ENCODE peak calls at places on chromosomes 4 and X, in four cellular contexts. One of them, this sample, is unnamed.

GRCh38 chrX:65744965-65745364 is 77.5 kb downstream of the MSN start:
- DNase-seq in GM23248: peak
- DNase-seq in OCI-LY7: no peak
- DNase-seq in SK-N-SH: no peak
- DNase-seq in this sample: no peak

GRCh38 chrX:13717697-13718483 is 16.5 kb downstream of the TRAPPC2 start:
- DNase-seq in GM23248: peak
- DNase-seq in OCI-LY7: no peak
- DNase-seq in SK-N-SH: no peak
- DNase-seq in this sample: no peak

GRCh38 chrX:81377329-81377728 is 175.4 kb downstream of the SH3BGRL start:
- DNase-seq in GM23248: peak
- DNase-seq in OCI-LY7: peak
- DNase-seq in SK-N-SH: peak
- DNase-seq in this sample: peak

GRCh38 chrX:10021461-10022272 is 54.5 kb downstream of the CLDN34 start:
- DNase-seq in GM23248: peak
- DNase-seq in OCI-LY7: no peak
- DNase-seq in SK-N-SH: no peak
- DNase-seq in this sample: no peak

GRCh38 chrX:148381603-148382002 is 118.8 kb upstream of the AFF2 start:
- DNase-seq in GM23248: no peak
- DNase-seq in OCI-LY7: peak
- DNase-seq in SK-N-SH: no peak
- DNase-seq in this sample: peak

GRCh38 chr4:156948738-156949137 is 22.9 kb downstream of the PDGFC start:
- DNase-seq in GM23248: no peak
- DNase-seq in OCI-LY7: no peak
- DNase-seq in SK-N-SH: no peak
- DNase-seq in this sample: no peak

GRCh38 chrX:132956421-132957210 is 1.8 kb downstream of the HS6ST2 start:
- DNase-seq in GM23248: peak
- DNase-seq in OCI-LY7: no peak
- DNase-seq in SK-N-SH: peak
- DNase-seq in this sample: no peak

GRCh38 chrX:87873347-87873941 is 355.8 kb downstream of the KLHL4 start:
- DNase-seq in GM23248: no peak
- DNase-seq in OCI-LY7: no peak
- DNase-seq in SK-N-SH: no peak
- DNase-seq in this sample: peak

GRCh38 chr4:40548256-40548655 is 81.4 kb downstream of the RBM47 start:
- DNase-seq in GM23248: peak
- DNase-seq in OCI-LY7: no peak
- DNase-seq in SK-N-SH: no peak
- DNase-seq in this sample: no peak

GRCh38 chrX:153845195-153845594 is 14.9 kb upstream of the PDZD4 start:
- DNase-seq in GM23248: no peak
- DNase-seq in OCI-LY7: no peak
- DNase-seq in SK-N-SH: no peak
- DNase-seq in this sample: no peak

GRCh38 chr4:168923526-168924194 is 86.4 kb downstream of the CBR4 start:
- DNase-seq in GM23248: peak
- DNase-seq in OCI-LY7: peak
- DNase-seq in SK-N-SH: peak
- DNase-seq in this sample: peak

GRCh38 chr4:169229571-169230028 is 41.2 kb downstream of the SH3RF1 start:
- DNase-seq in GM23248: peak
- DNase-seq in OCI-LY7: no peak
- DNase-seq in SK-N-SH: no peak
- DNase-seq in this sample: no peak

GRCh38 chr4:63717384-63717783 is 691.9 kb downstream of the TECRL start:
- DNase-seq in GM23248: peak
- DNase-seq in OCI-LY7: no peak
- DNase-seq in SK-N-SH: peak
- DNase-seq in this sample: peak

GRCh38 chr4:105343523-105343931 is 130.3 kb downstream of the PPA2 start:
- DNase-seq in GM23248: peak
- DNase-seq in OCI-LY7: no peak
- DNase-seq in SK-N-SH: peak
- DNase-seq in this sample: no peak

DNA sequence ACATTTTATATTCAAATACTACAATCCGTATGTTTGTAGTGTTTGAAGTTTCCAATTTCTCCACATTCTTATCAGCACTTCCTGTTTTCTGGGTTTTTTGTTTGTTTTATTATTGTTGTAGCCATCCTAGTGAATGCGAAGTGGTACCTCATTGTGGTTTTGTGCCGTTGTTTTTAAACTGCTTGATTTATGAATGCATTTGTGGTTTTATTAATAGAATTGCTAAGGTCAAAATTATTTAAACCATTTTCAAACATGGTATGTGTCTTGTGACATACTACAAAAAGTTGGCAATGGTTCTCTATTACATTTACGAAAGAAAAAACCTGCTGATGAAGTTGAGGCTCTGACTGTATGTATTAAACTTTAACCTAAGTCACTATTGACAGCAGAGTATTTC is 780.0 kb upstream of the MAGEB2 start:
- DNase-seq in GM23248: no peak
- DNase-seq in OCI-LY7: no peak
- DNase-seq in SK-N-SH: no peak
- DNase-seq in this sample: no peak
- TF ChIP-seq EZH2phosphoT487 in GM23248: no peak
- TF ChIP-seq EZH2phosphoT487 in OCI-LY7: no peak
- TF ChIP-seq EZH2phosphoT487 in SK-N-SH: no peak
- TF ChIP-seq EZH2phosphoT487 in this sample: no peak

DNA sequence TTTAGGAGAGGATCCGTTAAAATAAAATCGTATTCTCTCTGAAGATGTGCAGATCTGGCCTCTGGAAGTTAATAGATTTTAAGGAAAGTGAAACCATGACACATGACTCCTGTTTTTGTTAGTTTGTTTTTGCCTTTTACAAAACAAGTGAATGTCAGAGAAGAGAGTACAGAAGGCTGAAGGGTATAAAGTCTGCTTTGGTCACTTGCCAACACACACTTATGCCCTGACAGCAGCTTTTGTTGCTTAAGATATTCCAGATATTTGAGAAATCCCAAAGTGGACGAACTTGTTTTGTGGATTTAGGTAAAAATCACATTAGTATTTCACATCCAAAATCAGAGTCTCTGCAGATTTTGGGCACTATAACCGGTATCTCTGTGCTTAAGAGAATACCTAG is 192.4 kb upstream of the RASGEF1B start:
- DNase-seq in GM23248: no peak
- DNase-seq in OCI-LY7: no peak
- DNase-seq in SK-N-SH: no peak
- DNase-seq in this sample: no peak
- H3K4me3 ChIP-seq in GM23248: no peak
- H3K4me3 ChIP-seq in OCI-LY7: no peak
- H3K4me3 ChIP-seq in SK-N-SH: no peak
- H3K4me3 ChIP-seq in this sample: no peak

GRCh38 chr4:57172065-57172464 is 61.9 kb upstream of the IGFBP7 start:
- DNase-seq in GM23248: no peak
- DNase-seq in OCI-LY7: no peak
- DNase-seq in SK-N-SH: no peak
- DNase-seq in this sample: no peak

GRCh38 chr4:57163530-57164459 is 53.6 kb upstream of the IGFBP7 start:
- DNase-seq in GM23248: peak
- DNase-seq in OCI-LY7: peak
- DNase-seq in SK-N-SH: peak
- DNase-seq in this sample: peak

GRCh38 chr4:57168986-57169385 is 58.8 kb upstream of the IGFBP7 start:
- DNase-seq in GM23248: peak
- DNase-seq in OCI-LY7: no peak
- DNase-seq in SK-N-SH: no peak
- DNase-seq in this sample: no peak
- H3K4me2 ChIP-seq in GM23248: no peak
- H3K4me2 ChIP-seq in OCI-LY7: no peak
- H3K4me2 ChIP-seq in SK-N-SH: no peak
- H3K4me2 ChIP-seq in this sample: no peak

GRCh38 chr4:142549726-142550463 is 296.2 kb downstream of the INPP4B start:
- DNase-seq in GM23248: peak
- DNase-seq in OCI-LY7: no peak
- DNase-seq in SK-N-SH: no peak
- DNase-seq in this sample: no peak
- TF ChIP-seq EZH2phosphoT487 in GM23248: no peak
- TF ChIP-seq EZH2phosphoT487 in OCI-LY7: no peak
- TF ChIP-seq EZH2phosphoT487 in SK-N-SH: no peak
- TF ChIP-seq EZH2phosphoT487 in this sample: no peak

DNA sequence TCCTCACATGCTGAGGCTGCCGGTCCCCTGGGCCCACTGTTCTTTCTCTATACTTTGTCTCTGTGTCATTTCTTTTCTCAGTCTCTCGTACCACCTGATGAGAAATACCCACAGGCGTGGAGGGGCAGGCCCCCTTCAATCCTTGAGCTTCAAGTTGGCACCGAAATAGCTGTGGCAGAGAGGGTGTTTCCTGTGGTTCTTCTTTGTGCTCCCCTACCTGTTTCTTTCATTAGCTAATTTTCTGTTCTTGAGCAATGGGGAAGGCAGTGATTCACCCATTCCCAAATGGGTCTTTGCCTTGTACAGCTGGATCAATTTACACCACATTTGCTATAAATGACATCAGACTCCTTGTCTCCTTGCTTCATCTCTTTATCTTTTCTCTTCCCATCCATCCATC is 2.1 kb upstream of the CYSLTR1 start:
- DNase-seq in GM23248: no peak
- DNase-seq in OCI-LY7: no peak
- DNase-seq in SK-N-SH: no peak
- DNase-seq in this sample: peak
- H3K4me3 ChIP-seq in GM23248: no peak
- H3K4me3 ChIP-seq in OCI-LY7: no peak
- H3K4me3 ChIP-seq in SK-N-SH: no peak
- H3K4me3 ChIP-seq in this sample: peak

DNA sequence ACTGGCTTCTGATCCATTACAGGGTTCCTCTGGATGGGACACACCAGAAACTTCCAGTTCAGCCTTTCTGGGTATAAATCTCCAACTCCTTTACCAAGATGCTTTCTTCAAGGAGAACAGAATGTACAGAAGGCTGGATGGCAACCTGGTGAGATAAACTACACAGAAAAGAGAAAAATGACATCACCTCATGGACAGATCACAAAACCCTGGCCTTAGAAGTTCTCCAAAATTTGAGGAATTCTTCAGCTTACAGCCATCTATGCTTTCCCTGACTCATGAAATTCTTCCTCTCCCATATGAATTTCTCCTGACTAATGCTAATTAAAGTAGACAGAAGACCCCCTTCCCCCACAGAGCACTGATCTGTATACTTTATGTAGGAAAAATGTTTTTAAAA is 345.4 kb downstream of the STIM2 start:
- DNase-seq in GM23248: peak
- DNase-seq in OCI-LY7: no peak
- DNase-seq in SK-N-SH: no peak
- DNase-seq in this sample: no peak
- H3K4me2 ChIP-seq in GM23248: no peak
- H3K4me2 ChIP-seq in OCI-LY7: no peak
- H3K4me2 ChIP-seq in SK-N-SH: no peak
- H3K4me2 ChIP-seq in this sample: no peak

GRCh38 chr4:73896416-73896815 is 27.2 kb downstream of the CXCL1 start:
- DNase-seq in GM23248: peak
- DNase-seq in OCI-LY7: no peak
- DNase-seq in SK-N-SH: no peak
- DNase-seq in this sample: no peak

GRCh38 chr4:73891739-73892405 is 22.7 kb downstream of the CXCL1 start:
- DNase-seq in GM23248: peak
- DNase-seq in OCI-LY7: no peak
- DNase-seq in SK-N-SH: no peak
- DNase-seq in this sample: no peak

GRCh38 chr4:73895201-73896177 is 26.3 kb downstream of the CXCL1 start:
- DNase-seq in GM23248: no peak
- DNase-seq in OCI-LY7: no peak
- DNase-seq in SK-N-SH: no peak
- DNase-seq in this sample: no peak

GRCh38 chr4:73892966-73893365 is 23.8 kb downstream of the CXCL1 start:
- DNase-seq in GM23248: no peak
- DNase-seq in OCI-LY7: no peak
- DNase-seq in SK-N-SH: no peak
- DNase-seq in this sample: no peak

GRCh38 chr4:73894021-73894420 is 24.8 kb downstream of the CXCL1 start:
- DNase-seq in GM23248: peak
- DNase-seq in OCI-LY7: no peak
- DNase-seq in SK-N-SH: no peak
- DNase-seq in this sample: no peak
- TF ChIP-seq EZH2phosphoT487 in GM23248: no peak
- TF ChIP-seq EZH2phosphoT487 in OCI-LY7: no peak
- TF ChIP-seq EZH2phosphoT487 in SK-N-SH: no peak
- TF ChIP-seq EZH2phosphoT487 in this sample: no peak

This sample was measured in MM.1S.